ENCODE peak calls at places on chromosomes 11 and 22, in seven cellular contexts. One of them, this sample, is unnamed. For H3K36me3, the result is how much of the 10 kb centered on the place peaks cover.

GRCh38 chr22:47569389-47570299 is 807.2 kb downstream of the TBC1D22A start:
- DNase-seq in MM.1S: no peak
- DNase-seq in cardiac muscle cell: no peak
- DNase-seq in gastrocnemius medialis: no peak
- DNase-seq in suprapubic skin: no peak
- DNase-seq in right lobe of liver: peak
- DNase-seq in naive thymus-derived CD4-positive, alpha-beta T cell: no peak
- DNase-seq in this sample: no peak

GRCh38 chr11:95512682-95513081 is 276.9 kb downstream of the FAM76B start:
- DNase-seq in MM.1S: no peak
- DNase-seq in cardiac muscle cell: peak
- DNase-seq in gastrocnemius medialis: peak
- DNase-seq in suprapubic skin: peak
- DNase-seq in right lobe of liver: peak
- DNase-seq in naive thymus-derived CD4-positive, alpha-beta T cell: no peak
- DNase-seq in this sample: no peak

GRCh38 chr22:19847345-19847632 is 7.4 kb downstream of the GNB1L start:
- DNase-seq in MM.1S: no peak
- DNase-seq in cardiac muscle cell: no peak
- DNase-seq in gastrocnemius medialis: no peak
- DNase-seq in suprapubic skin: no peak
- DNase-seq in right lobe of liver: peak
- DNase-seq in naive thymus-derived CD4-positive, alpha-beta T cell: no peak
- DNase-seq in this sample: no peak

GRCh38 chr11:11148104-11148509 is 204.9 kb downstream of the CSNK2A3 start:
- DNase-seq in MM.1S: no peak
- DNase-seq in cardiac muscle cell: peak
- DNase-seq in gastrocnemius medialis: peak
- DNase-seq in suprapubic skin: peak
- DNase-seq in right lobe of liver: peak
- DNase-seq in naive thymus-derived CD4-positive, alpha-beta T cell: peak
- DNase-seq in this sample: no peak

GRCh38 chr11:121650520-121651266 is 197.9 kb upstream of the SORL1-AS1 start:
- DNase-seq in MM.1S: peak
- DNase-seq in cardiac muscle cell: no peak
- DNase-seq in gastrocnemius medialis: no peak
- DNase-seq in suprapubic skin: no peak
- DNase-seq in right lobe of liver: no peak
- DNase-seq in naive thymus-derived CD4-positive, alpha-beta T cell: no peak
- DNase-seq in this sample: peak

GRCh38 chr22:29912605-29913398 is 29.8 kb downstream of the MTMR3 start:
- DNase-seq in MM.1S: no peak
- DNase-seq in cardiac muscle cell: peak
- DNase-seq in gastrocnemius medialis: no peak
- DNase-seq in suprapubic skin: no peak
- DNase-seq in right lobe of liver: no peak
- DNase-seq in naive thymus-derived CD4-positive, alpha-beta T cell: no peak
- DNase-seq in this sample: no peak

GRCh38 chr11:77854838-77855237 is 33.9 kb downstream of the AAMDC start:
- DNase-seq in MM.1S: no peak
- DNase-seq in cardiac muscle cell: no peak
- DNase-seq in gastrocnemius medialis: no peak
- DNase-seq in suprapubic skin: no peak
- DNase-seq in right lobe of liver: no peak
- DNase-seq in naive thymus-derived CD4-positive, alpha-beta T cell: no peak
- DNase-seq in this sample: no peak

GRCh38 chr11:31499576-31500178 is 9.7 kb downstream of the IMMP1L start:
- DNase-seq in MM.1S: no peak
- DNase-seq in cardiac muscle cell: peak
- DNase-seq in gastrocnemius medialis: no peak
- DNase-seq in suprapubic skin: no peak
- DNase-seq in right lobe of liver: no peak
- DNase-seq in naive thymus-derived CD4-positive, alpha-beta T cell: no peak
- DNase-seq in this sample: no peak

GRCh38 chr11:100739636-100740035 is 52.5 kb downstream of the ARHGAP42 start:
- DNase-seq in MM.1S: no peak
- DNase-seq in cardiac muscle cell: peak
- DNase-seq in gastrocnemius medialis: no peak
- DNase-seq in suprapubic skin: no peak
- DNase-seq in right lobe of liver: no peak
- DNase-seq in naive thymus-derived CD4-positive, alpha-beta T cell: no peak
- DNase-seq in this sample: no peak

GRCh38 chr11:9765320-9766101 is 101.6 kb downstream of the SWAP70 start:
- DNase-seq in MM.1S: no peak
- DNase-seq in cardiac muscle cell: peak
- DNase-seq in gastrocnemius medialis: peak
- DNase-seq in suprapubic skin: no peak
- DNase-seq in right lobe of liver: no peak
- DNase-seq in naive thymus-derived CD4-positive, alpha-beta T cell: no peak
- DNase-seq in this sample: no peak

GRCh38 chr11:128236506-128237498 is 350.6 kb downstream of the ETS1 start:
- DNase-seq in MM.1S: no peak
- DNase-seq in cardiac muscle cell: no peak
- DNase-seq in gastrocnemius medialis: no peak
- DNase-seq in suprapubic skin: no peak
- DNase-seq in right lobe of liver: no peak
- DNase-seq in naive thymus-derived CD4-positive, alpha-beta T cell: no peak
- DNase-seq in this sample: no peak

GRCh38 chr11:36672815-36673450 is 74.9 kb upstream of the RAG2 start:
- DNase-seq in MM.1S: peak
- DNase-seq in cardiac muscle cell: peak
- DNase-seq in gastrocnemius medialis: no peak
- DNase-seq in suprapubic skin: no peak
- DNase-seq in right lobe of liver: no peak
- DNase-seq in naive thymus-derived CD4-positive, alpha-beta T cell: peak
- DNase-seq in this sample: peak

GRCh38 chr22:49008682-49009235 is 818.9 kb downstream of the BRD1 start:
- DNase-seq in MM.1S: no peak
- DNase-seq in cardiac muscle cell: no peak
- DNase-seq in gastrocnemius medialis: no peak
- DNase-seq in suprapubic skin: no peak
- DNase-seq in right lobe of liver: no peak
- DNase-seq in naive thymus-derived CD4-positive, alpha-beta T cell: no peak
- DNase-seq in this sample: no peak

GRCh38 chr11:3840870-3841425 is at the start of gene RHOG:
- DNase-seq in MM.1S: peak
- DNase-seq in cardiac muscle cell: peak
- DNase-seq in gastrocnemius medialis: peak
- DNase-seq in suprapubic skin: peak
- DNase-seq in right lobe of liver: peak
- DNase-seq in naive thymus-derived CD4-positive, alpha-beta T cell: no peak
- DNase-seq in this sample: no peak

GRCh38 chr22:19885841-19886592 is 31.3 kb upstream of the GNB1L start:
- DNase-seq in MM.1S: no peak
- DNase-seq in cardiac muscle cell: no peak
- DNase-seq in gastrocnemius medialis: no peak
- DNase-seq in suprapubic skin: peak
- DNase-seq in right lobe of liver: peak
- DNase-seq in naive thymus-derived CD4-positive, alpha-beta T cell: no peak
- DNase-seq in this sample: no peak

GRCh38 chr22:44461083-44461375 is 37.0 kb downstream of the RTL6 start:
- DNase-seq in MM.1S: no peak
- DNase-seq in cardiac muscle cell: no peak
- DNase-seq in gastrocnemius medialis: no peak
- DNase-seq in suprapubic skin: no peak
- DNase-seq in right lobe of liver: no peak
- DNase-seq in naive thymus-derived CD4-positive, alpha-beta T cell: no peak
- DNase-seq in this sample: no peak

GRCh38 chr22:22697377-22698120 is 53.1 kb downstream of the GGTLC2 start:
- DNase-seq in MM.1S: no peak
- DNase-seq in cardiac muscle cell: no peak
- DNase-seq in gastrocnemius medialis: no peak
- DNase-seq in suprapubic skin: no peak
- DNase-seq in right lobe of liver: no peak
- DNase-seq in naive thymus-derived CD4-positive, alpha-beta T cell: no peak
- DNase-seq in this sample: no peak

GRCh38 chr11:107017433-107018227 is 646 bp downstream of the GUCY1A2 start:
- DNase-seq in MM.1S: peak
- DNase-seq in cardiac muscle cell: peak
- DNase-seq in gastrocnemius medialis: no peak
- DNase-seq in suprapubic skin: peak
- DNase-seq in right lobe of liver: peak
- DNase-seq in naive thymus-derived CD4-positive, alpha-beta T cell: peak
- DNase-seq in this sample: no peak

GRCh38 chr11:119691020-119691666 is 37.9 kb downstream of the NECTIN1 start:
- DNase-seq in MM.1S: peak
- DNase-seq in cardiac muscle cell: no peak
- DNase-seq in gastrocnemius medialis: no peak
- DNase-seq in suprapubic skin: no peak
- DNase-seq in right lobe of liver: no peak
- DNase-seq in naive thymus-derived CD4-positive, alpha-beta T cell: peak
- DNase-seq in this sample: peak

GRCh38 chr11:86116386-86116726 is 47.5 kb upstream of the PICALM start:
- DNase-seq in MM.1S: peak
- DNase-seq in cardiac muscle cell: peak
- DNase-seq in gastrocnemius medialis: no peak
- DNase-seq in suprapubic skin: no peak
- DNase-seq in right lobe of liver: no peak
- DNase-seq in naive thymus-derived CD4-positive, alpha-beta T cell: no peak
- DNase-seq in this sample: peak

GRCh38 chr22:42418811-42419243 is 13.4 kb downstream of the NFAM1 start:
- DNase-seq in MM.1S: no peak
- DNase-seq in cardiac muscle cell: peak
- DNase-seq in gastrocnemius medialis: no peak
- DNase-seq in suprapubic skin: no peak
- DNase-seq in right lobe of liver: no peak
- DNase-seq in naive thymus-derived CD4-positive, alpha-beta T cell: no peak
- DNase-seq in this sample: no peak

GRCh38 chr11:73998846-73999575 is 9.9 kb downstream of the UCP3 start:
- DNase-seq in MM.1S: no peak
- DNase-seq in cardiac muscle cell: no peak
- DNase-seq in gastrocnemius medialis: no peak
- DNase-seq in suprapubic skin: no peak
- DNase-seq in right lobe of liver: no peak
- DNase-seq in naive thymus-derived CD4-positive, alpha-beta T cell: no peak
- DNase-seq in this sample: no peak
- H3K4me3 ChIP-seq in MM.1S: no peak
- H3K4me3 ChIP-seq in cardiac muscle cell: no peak
- H3K4me3 ChIP-seq in gastrocnemius medialis: no peak
- H3K4me3 ChIP-seq in suprapubic skin: no peak
- H3K4me3 ChIP-seq in right lobe of liver: no peak
- H3K4me3 ChIP-seq in naive thymus-derived CD4-positive, alpha-beta T cell: no peak
- H3K4me3 ChIP-seq in this sample: no peak

DNA sequence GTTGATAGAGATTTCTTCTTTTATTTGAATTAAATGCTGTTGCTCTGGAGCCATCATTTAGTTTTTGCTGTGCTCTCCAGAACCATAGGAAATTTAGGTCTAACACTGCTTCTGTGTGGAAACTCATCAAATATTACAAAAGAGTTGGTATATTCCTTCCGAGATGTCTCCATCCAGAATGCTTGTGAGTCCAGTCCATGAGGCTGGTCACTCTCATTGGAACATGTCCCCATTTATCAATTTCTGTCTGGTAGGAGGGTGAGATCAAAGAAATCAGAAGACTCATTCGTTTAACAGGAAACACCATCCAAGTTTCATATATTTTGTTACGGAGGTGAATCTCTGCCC is 52.4 kb upstream of the LMO2 start:
- DNase-seq in MM.1S: no peak
- DNase-seq in cardiac muscle cell: no peak
- DNase-seq in gastrocnemius medialis: no peak
- DNase-seq in suprapubic skin: no peak
- DNase-seq in right lobe of liver: no peak
- DNase-seq in naive thymus-derived CD4-positive, alpha-beta T cell: no peak
- DNase-seq in this sample: no peak
- H3K27ac ChIP-seq in MM.1S: no peak
- H3K27ac ChIP-seq in cardiac muscle cell: no peak
- H3K27ac ChIP-seq in gastrocnemius medialis: no peak
- H3K27ac ChIP-seq in suprapubic skin: no peak
- H3K27ac ChIP-seq in right lobe of liver: no peak
- H3K27ac ChIP-seq in naive thymus-derived CD4-positive, alpha-beta T cell: no peak
- H3K27ac ChIP-seq in this sample: no peak

GRCh38 chr11:87306260-87306861 is 268.6 kb downstream of the TMEM135 start:
- DNase-seq in MM.1S: peak
- DNase-seq in cardiac muscle cell: no peak
- DNase-seq in gastrocnemius medialis: no peak
- DNase-seq in suprapubic skin: no peak
- DNase-seq in right lobe of liver: no peak
- DNase-seq in naive thymus-derived CD4-positive, alpha-beta T cell: no peak
- DNase-seq in this sample: no peak
- H3K36me3 ChIP-seq in MM.1S: under half
- H3K36me3 ChIP-seq in cardiac muscle cell: under half
- H3K36me3 ChIP-seq in gastrocnemius medialis: under half
- H3K36me3 ChIP-seq in suprapubic skin: under half
- H3K36me3 ChIP-seq in right lobe of liver: under half
- H3K36me3 ChIP-seq in naive thymus-derived CD4-positive, alpha-beta T cell: under half
- H3K36me3 ChIP-seq in this sample: under half

DNA sequence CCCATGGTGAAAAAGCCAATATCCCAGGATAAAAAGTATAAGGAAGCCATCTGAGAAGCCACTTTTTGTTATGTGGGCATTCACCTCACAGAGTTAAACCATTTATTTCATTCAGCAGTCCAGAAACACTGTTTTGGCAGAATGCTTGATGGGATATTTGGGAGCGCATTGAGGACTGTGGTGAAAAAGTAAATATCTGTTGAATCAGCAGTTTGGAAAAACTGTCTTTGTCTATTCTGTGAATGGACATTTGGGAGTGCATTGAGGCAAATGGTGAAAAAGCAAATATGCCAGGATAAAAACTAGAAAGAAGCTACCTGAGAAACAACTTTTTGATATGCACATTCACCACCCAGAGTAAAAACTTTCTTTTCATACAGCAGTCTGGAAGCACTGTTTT is 276.2 kb upstream of the TRIM48 start:
- DNase-seq in MM.1S: no peak
- DNase-seq in cardiac muscle cell: no peak
- DNase-seq in gastrocnemius medialis: no peak
- DNase-seq in suprapubic skin: no peak
- DNase-seq in right lobe of liver: no peak
- DNase-seq in naive thymus-derived CD4-positive, alpha-beta T cell: no peak
- DNase-seq in this sample: no peak
- H3K4me3 ChIP-seq in MM.1S: no peak
- H3K4me3 ChIP-seq in cardiac muscle cell: no peak
- H3K4me3 ChIP-seq in gastrocnemius medialis: no peak
- H3K4me3 ChIP-seq in suprapubic skin: no peak
- H3K4me3 ChIP-seq in right lobe of liver: no peak
- H3K4me3 ChIP-seq in naive thymus-derived CD4-positive, alpha-beta T cell: no peak
- H3K4me3 ChIP-seq in this sample: no peak

GRCh38 chr22:31162015-31162765 is 2.2 kb downstream of the RNF185 start:
- DNase-seq in MM.1S: no peak
- DNase-seq in cardiac muscle cell: no peak
- DNase-seq in gastrocnemius medialis: no peak
- DNase-seq in suprapubic skin: no peak
- DNase-seq in right lobe of liver: no peak
- DNase-seq in naive thymus-derived CD4-positive, alpha-beta T cell: no peak
- DNase-seq in this sample: no peak
- H3K27ac ChIP-seq in MM.1S: no peak
- H3K27ac ChIP-seq in cardiac muscle cell: no peak
- H3K27ac ChIP-seq in gastrocnemius medialis: peak
- H3K27ac ChIP-seq in suprapubic skin: no peak
- H3K27ac ChIP-seq in right lobe of liver: no peak
- H3K27ac ChIP-seq in naive thymus-derived CD4-positive, alpha-beta T cell: peak
- H3K27ac ChIP-seq in this sample: peak

GRCh38 chr11:82998697-82999096 is 73.0 kb downstream of the RAB30 start:
- DNase-seq in MM.1S: no peak
- DNase-seq in cardiac muscle cell: no peak
- DNase-seq in gastrocnemius medialis: no peak
- DNase-seq in suprapubic skin: no peak
- DNase-seq in right lobe of liver: no peak
- DNase-seq in naive thymus-derived CD4-positive, alpha-beta T cell: no peak
- DNase-seq in this sample: no peak
- H3K36me3 ChIP-seq in MM.1S: under half
- H3K36me3 ChIP-seq in cardiac muscle cell: under half
- H3K36me3 ChIP-seq in gastrocnemius medialis: under half
- H3K36me3 ChIP-seq in suprapubic skin: under half
- H3K36me3 ChIP-seq in right lobe of liver: under half
- H3K36me3 ChIP-seq in naive thymus-derived CD4-positive, alpha-beta T cell: under half
- H3K36me3 ChIP-seq in this sample: under half

This sample was measured in CD4-positive, alpha-beta memory T cell.